ENCODE peak calls at places on chromosome 9, in seven cellular contexts. Z is anterior cingulate cortex, B is cerebellar cortex, Y is nephron progenitor cell, K is NCI-H748 treated with DMSO at 0.1 percent for 48 hours, T is LHCN-M2, U is kidney glomerular epithelial cell. O is an unnamed sample.

GRCh38 chr9:70085241-70085640 is 41.6 kb downstream of the MAMDC2 start:
- DNase-seq in Z (no peak), K (no peak), Y (peak), B (no peak), T (peak), U (no peak), O (no peak)

GRCh38 chr9:13113201-13113600 is 166.3 kb downstream of the MPDZ start:
- DNase-seq in Z (no peak), B (peak), K (no peak), T (peak), U (no peak), Y (no peak), O (no peak)

GRCh38 chr9:76528642-76529190 is 69.7 kb downstream of the GCNT1 start:
- DNase-seq in Y (no peak), K (no peak), T (no peak), Z (no peak), U (no peak), B (no peak), O (no peak)

GRCh38 chr9:98881356-98881755 is 62.4 kb upstream of the COL15A1 start:
- DNase-seq in U (no peak), Y (no peak), B (no peak), Z (no peak), K (no peak), T (no peak), O (no peak)

GRCh38 chr9:28688172-28688571 is 1114.9 kb upstream of the C9orf72 start:
- DNase-seq in B (no peak), U (no peak), Z (no peak), T (no peak), K (no peak), Y (no peak), O (no peak)

GRCh38 chr9:126722252-126722921 is 82.5 kb upstream of the ZBTB43 start:
- DNase-seq in Y (peak), B (peak), K (peak), Z (no peak), T (peak), U (peak), O (peak)

GRCh38 chr9:138115506-138115905 is 237.9 kb downstream of the CACNA1B start:
- DNase-seq in B (no peak), U (no peak), T (no peak), Z (no peak), K (no peak), Y (no peak), O (no peak)

GRCh38 chr9:98317134-98317857 is 61.8 kb upstream of the TBC1D2 start:
- DNase-seq in K (no peak), Y (no peak), T (peak), U (no peak), Z (no peak), B (peak), O (no peak)

GRCh38 chr9:86637515-86637914 is 283.3 kb upstream of the TUT7 start:
- DNase-seq in T (peak), B (peak), Z (no peak), K (no peak), U (no peak), Y (peak), O (peak)

GRCh38 chr9:116271991-116272390 is 118.4 kb downstream of the PAPPA start:
- DNase-seq in Z (no peak), K (no peak), Y (no peak), T (no peak), B (no peak), U (no peak), O (no peak)

GRCh38 chr9:68721934-68722333 is 16.9 kb downstream of the PIP5K1B start:
- DNase-seq in T (no peak), Z (no peak), U (no peak), K (no peak), Y (no peak), B (no peak), O (no peak)

GRCh38 chr9:71249729-71250317 is 128.4 kb upstream of the TRPM3 start:
- DNase-seq in Y (peak), U (peak), T (peak), B (peak), K (peak), Z (no peak), O (no peak)

O was measured in progenitor cell of endocrine pancreas.